ENCODE peak calls at places on chromosomes 2 and 18, in six cellular contexts. W is kidney glomerular epithelial cell; R is hippocampal formation; N is heart right ventricle; G is adrenal gland; O is stimulated activated CD8-positive, alpha-beta memory T cell treated with anti-CD3 and anti-CD28 coated beads, Interleukin-15, amount 100 ng/mL, for 1 hour. L is an unnamed sample.

GRCh38 chr2:61978522-61978921 is 73.0 kb downstream of the COMMD1 start:
- DNase-seq in W (no peak), R (peak; percentile 60), N (no peak), G (peak; percentile 70), O (no peak), L (no peak)

GRCh38 chr2:28349546-28350165 is 43.0 kb upstream of the FOSL2 start:
- DNase-seq in W (no peak), R (no peak), N (no peak), G (no peak), O (no peak), L (peak; percentile 55)

GRCh38 chr18:64244571-64244970 is 95.7 kb upstream of the LINC00305 start:
- DNase-seq in W (no peak), R (no peak), N (no peak), G (no peak), O (no peak), L (no peak)

GRCh38 chr2:8268172-8268783 is 413.6 kb upstream of the ID2 start:
- DNase-seq in W (no peak), R (no peak), N (no peak), G (no peak), O (no peak), L (no peak)

GRCh38 chr2:44291281-44292248 is 16.3 kb downstream of the SLC3A1 start:
- DNase-seq in W (peak; percentile 100), R (peak; percentile 75), N (no peak), G (peak; percentile 27), O (no peak), L (no peak)

GRCh38 chr2:41869542-41870256 is 178.1 kb upstream of the PKDCC start:
- DNase-seq in W (peak; percentile 70), R (peak; percentile 59), N (peak; percentile 85), G (peak; percentile 78), O (peak; percentile 48), L (peak; percentile 95)

GRCh38 chr18:50194623-50195532 is at the start of gene MYO5B:
- DNase-seq in W (peak; percentile 24), R (no peak), N (peak; percentile 25), G (peak; percentile 55), O (no peak), L (no peak)

GRCh38 chr2:121093735-121094520 is 191.1 kb downstream of the TFCP2L1 start:
- DNase-seq in W (no peak), R (no peak), N (no peak), G (no peak), O (no peak), L (no peak)

GRCh38 chr18:2985628-2986027 is 27.3 kb downstream of the LPIN2 start:
- DNase-seq in W (no peak), R (no peak), N (no peak), G (no peak), O (no peak), L (no peak)

GRCh38 chr2:52269696-52270485 is 1238.0 kb upstream of the NRXN1 start:
- DNase-seq in W (no peak), R (no peak), N (no peak), G (no peak), O (no peak), L (no peak)

GRCh38 chr2:47089083-47089464 is 66.0 kb downstream of the STPG4 start:
- DNase-seq in W (no peak), R (no peak), N (no peak), G (no peak), O (no peak), L (no peak)

GRCh38 chr2:168731550-168732128 is 70.8 kb upstream of the NOSTRIN start:
- DNase-seq in W (peak; percentile 8), R (no peak), N (no peak), G (no peak), O (no peak), L (no peak)

GRCh38 chr2:240783819-240784621 is 36.0 kb downstream of the KIF1A start:
- DNase-seq in W (no peak), R (no peak), N (peak; percentile 9), G (no peak), O (no peak), L (peak; percentile 44)

GRCh38 chr18:9758624-9759075 is 50.5 kb downstream of the RAB31 start:
- DNase-seq in W (no peak), R (no peak), N (no peak), G (no peak), O (no peak), L (no peak)

GRCh38 chr2:105056245-105056644 is 18.4 kb downstream of the MRPS9 start:
- DNase-seq in W (no peak), R (no peak), N (no peak), G (no peak), O (no peak), L (no peak)

GRCh38 chr2:54239427-54239826 is 16.6 kb downstream of the TSPYL6 start:
- DNase-seq in W (peak; percentile 58), R (no peak), N (no peak), G (no peak), O (no peak), L (no peak)

GRCh38 chr2:1168856-1169255 is 218.2 kb downstream of the SNTG2 start:
- DNase-seq in W (no peak), R (no peak), N (no peak), G (no peak), O (no peak), L (no peak)

GRCh38 chr2:240304746-240305161 is 130.7 kb upstream of the GPC1 start:
- DNase-seq in W (no peak), R (no peak), N (no peak), G (no peak), O (no peak), L (peak; percentile 63)

GRCh38 chr2:2649109-2650072 is 318.3 kb upstream of the MYT1L start:
- DNase-seq in W (no peak), R (no peak), N (no peak), G (no peak), O (no peak), L (no peak)

GRCh38 chr2:23550553-23550952 is 165.6 kb downstream of the KLHL29 start:
- DNase-seq in W (no peak), R (peak; percentile 44), N (no peak), G (no peak), O (no peak), L (no peak)

GRCh38 chr18:3794537-3795348 is 344.8 kb downstream of the TGIF1 start:
- DNase-seq in W (no peak), R (peak; percentile 49), N (no peak), G (no peak), O (no peak), L (no peak)

GRCh38 chr18:34342960-34343359 is 118.2 kb upstream of the NOL4 start:
- DNase-seq in W (peak; percentile 69), R (no peak), N (no peak), G (no peak), O (no peak), L (no peak)

GRCh38 chr2:183963609-183964008 is 634.7 kb upstream of the ZNF804A start:
- DNase-seq in W (no peak), R (no peak), N (no peak), G (no peak), O (no peak), L (no peak)

GRCh38 chr2:173834124-173834523 is 131.0 kb downstream of the SP3 start:
- DNase-seq in W (no peak), R (no peak), N (no peak), G (no peak), O (no peak), L (no peak)

GRCh38 chr2:191836853-191837769 is 9.8 kb downstream of the CAVIN2 start:
- DNase-seq in W (no peak), R (no peak), N (no peak), G (no peak), O (no peak), L (no peak)

GRCh38 chr2:101168647-101169046 is 17.5 kb upstream of the TBC1D8 start:
- DNase-seq in W (no peak), R (no peak), N (no peak), G (no peak), O (no peak), L (no peak)

GRCh38 chr2:201347154-201347553 is 10.0 kb downstream of the FLACC1 start:
- DNase-seq in W (no peak), R (no peak), N (no peak), G (no peak), O (no peak), L (no peak)

GRCh38 chr2:26384183-26384582 is 17.5 kb upstream of the DRC1 start:
- DNase-seq in W (no peak), R (no peak), N (no peak), G (no peak), O (no peak), L (no peak)

GRCh38 chr2:128450211-128451015 is 131.7 kb upstream of the HS6ST1 start:
- DNase-seq in W (no peak), R (no peak), N (no peak), G (peak; percentile 10), O (no peak), L (peak; percentile 51)

GRCh38 chr2:14925471-14925870 is 293.0 kb downstream of the LRATD1 start:
- DNase-seq in W (no peak), R (no peak), N (no peak), G (no peak), O (no peak), L (no peak)

GRCh38 chr18:70600225-70600925 is 311.5 kb downstream of the SOCS6 start:
- DNase-seq in W (no peak), R (no peak), N (no peak), G (no peak), O (no peak), L (no peak)

GRCh38 chr2:127479866-127480743 is 46.2 kb downstream of the IWS1 start:
- DNase-seq in W (peak; percentile 8), R (no peak), N (no peak), G (no peak), O (no peak), L (no peak)

GRCh38 chr2:30670453-30670852 is 136.8 kb downstream of the CAPN13 start:
- DNase-seq in W (no peak), R (no peak), N (no peak), G (no peak), O (no peak), L (no peak)

GRCh38 chr18:77222464-77222863 is 27.2 kb upstream of the GALR1 start:
- DNase-seq in W (no peak), R (no peak), N (no peak), G (no peak), O (no peak), L (no peak)

GRCh38 chr18:7567487-7568425 is 640 bp downstream of the PTPRM start:
- DNase-seq in W (peak; percentile 27), R (no peak), N (peak; percentile 55), G (peak; percentile 54), O (no peak), L (peak; percentile 77)

GRCh38 chr2:199602271-199602895 is 144.6 kb upstream of the SATB2 start:
- DNase-seq in W (no peak), R (no peak), N (no peak), G (no peak), O (no peak), L (no peak)

GRCh38 chr2:27627963-27628766 is 647 bp downstream of the CCDC121 start:
- DNase-seq in W (peak; percentile 94), R (no peak), N (no peak), G (peak; percentile 23), O (no peak), L (no peak)

GRCh38 chr18:5107990-5108389 is 89.1 kb downstream of the AKAIN1 start:
- DNase-seq in W (no peak), R (no peak), N (no peak), G (no peak), O (no peak), L (no peak)